ENCODE peak calls at places on chromosomes 4 and X, in ten cellular contexts. A, U, Y, N, H, X, S, M, L and G are unnamed samples.
A peak's percentile ranks its signal among the peaks of the same experiment; 100 is the strongest.

GRCh38 chrX:107721318-107721717 is 54.3 kb downstream of the TSC22D3 start:
- DNase-seq in A (no peak), U (peak; percentile 55), Y (no peak), N (no peak), H (no peak), X (peak; percentile 60), S (no peak), M (peak; percentile 51), L (no peak), G (no peak)

GRCh38 chr4:125434136-125434535 is 119.4 kb downstream of the FAT4 start:
- DNase-seq in A (no peak), U (no peak), Y (peak; percentile 57), N (no peak), H (no peak), X (no peak), S (no peak), M (no peak), L (no peak), G (no peak)

GRCh38 chr4:171067422-171067821 is 745.8 kb upstream of the GALNTL6 start:
- DNase-seq in A (no peak), U (no peak), Y (no peak), N (no peak), H (no peak), X (no peak), S (no peak), M (no peak), L (no peak), G (no peak)

GRCh38 chr4:106201373-106201772 is 114.6 kb downstream of the TBCK start:
- DNase-seq in A (no peak), U (peak; percentile 14), Y (peak; percentile 53), N (no peak), H (no peak), X (no peak), S (no peak), M (no peak), L (no peak), G (no peak)

GRCh38 chrX:105744291-105744690 is 78.0 kb upstream of the NRK start:
- DNase-seq in A (no peak), U (no peak), Y (no peak), N (no peak), H (no peak), X (no peak), S (no peak), M (no peak), L (no peak), G (no peak)

GRCh38 chr4:78218260-78218659 is 161.1 kb downstream of the FRAS1 start:
- DNase-seq in A (no peak), U (no peak), Y (peak; percentile 19), N (no peak), H (no peak), X (no peak), S (no peak), M (no peak), L (no peak), G (no peak)

GRCh38 chr4:40721730-40722171 is 28.0 kb upstream of the NSUN7 start:
- DNase-seq in A (no peak), U (no peak), Y (no peak), N (no peak), H (no peak), X (no peak), S (no peak), M (no peak), L (no peak), G (no peak)

GRCh38 chrX:18098704-18099103 is 122.0 kb downstream of the BEND2 start:
- DNase-seq in A (no peak), U (no peak), Y (no peak), N (no peak), H (peak; percentile 32), X (no peak), S (no peak), M (no peak), L (no peak), G (no peak)

GRCh38 chr4:108180513-108180912 is 11.8 kb upstream of the LEF1 start:
- DNase-seq in A (no peak), U (no peak), Y (no peak), N (no peak), H (no peak), X (no peak), S (no peak), M (no peak), L (no peak), G (no peak)

GRCh38 chr4:84499065-84499982 is at the start of gene NKX6-1:
- DNase-seq in A (no peak), U (no peak), Y (peak; percentile 55), N (no peak), H (peak; percentile 96), X (no peak), S (peak; percentile 53), M (peak; percentile 73), L (no peak), G (peak; percentile 70)

GRCh38 chr4:61739899-61740298 is 539.8 kb downstream of the ADGRL3 start:
- DNase-seq in A (no peak), U (no peak), Y (no peak), N (no peak), H (no peak), X (no peak), S (no peak), M (no peak), L (no peak), G (no peak)

DNA sequence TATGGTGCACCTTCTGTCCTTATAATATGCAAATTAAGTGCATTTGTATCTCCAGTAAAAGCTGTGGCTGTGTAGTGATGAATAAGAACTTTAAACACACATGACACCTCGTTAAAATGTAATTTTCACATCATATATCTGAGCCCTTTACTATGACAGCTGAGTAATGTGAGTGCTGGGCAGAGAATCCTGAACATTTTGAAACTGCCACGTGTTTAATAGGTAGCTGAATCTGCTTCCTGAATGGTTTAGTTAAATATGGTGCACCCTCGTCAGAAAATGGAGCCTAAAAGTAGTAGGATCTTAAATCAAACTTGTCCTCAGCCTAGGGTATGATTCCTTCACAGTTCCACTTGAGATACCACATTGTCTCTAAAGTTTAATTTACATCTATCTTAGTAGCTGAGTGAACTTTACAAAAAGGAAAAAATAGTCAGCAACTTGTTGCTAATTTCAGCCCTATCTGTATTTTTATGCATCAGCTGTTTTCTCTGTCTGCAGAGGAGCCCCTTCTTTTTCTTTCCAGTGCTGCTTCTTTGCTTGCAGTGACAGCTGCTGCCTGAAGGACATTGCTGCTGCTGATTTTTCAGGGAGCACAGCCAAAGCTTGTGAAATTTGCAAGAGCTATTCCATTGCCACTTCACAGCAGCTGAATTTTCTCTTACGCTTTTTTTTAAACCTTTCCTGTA is 541.0 kb downstream of the ADGRL3 start:
- DNase-seq in A (no peak), U (no peak), Y (peak; percentile 77), N (no peak), H (no peak), X (no peak), S (no peak), M (no peak), L (no peak), G (no peak)
- TF ChIP-seq CTCF in A (no peak), U (no peak), Y (no peak), N (no peak), H (no peak), X (no peak), S (no peak), M (no peak), L (no peak), G (no peak)

GRCh38 chrX:8879750-8880149 is 78.6 kb upstream of the FAM9A start:
- DNase-seq in A (no peak), U (peak; percentile 14), Y (peak; percentile 18), N (no peak), H (peak; percentile 62), X (no peak), S (peak; percentile 1), M (no peak), L (no peak), G (no peak)
- TF ChIP-seq CTCF in A (peak; percentile 57), U (peak; percentile 69), Y (peak; percentile 46), N (peak; percentile 25), H (peak; percentile 44), X (peak; percentile 61), S (peak; percentile 25), M (no peak), L (no peak), G (peak; percentile 73)

GRCh38 chr4:4248036-4248884 is at the start of gene TMEM128:
- DNase-seq in A (peak; percentile 83), U (peak; percentile 94), Y (peak; percentile 95), N (peak; percentile 92), H (peak; percentile 93), X (peak; percentile 93), S (peak; percentile 85), M (peak; percentile 96), L (peak; percentile 92), G (peak; percentile 81)
- TF ChIP-seq CTCF in A (peak; percentile 34), U (peak; percentile 23), Y (peak; percentile 20), N (no peak), H (no peak), X (no peak), S (peak; percentile 16), M (peak; percentile 10), L (no peak), G (no peak)

GRCh38 chr4:1713003-1713397 is 881 bp upstream of the SLBP start:
- DNase-seq in A (no peak), U (peak; percentile 50), Y (no peak), N (no peak), H (peak; percentile 69), X (no peak), S (no peak), M (no peak), L (no peak), G (no peak)

GRCh38 chr4:1711055-1711905 is 839 bp downstream of the SLBP start:
- DNase-seq in A (no peak), U (peak; percentile 59), Y (peak; percentile 55), N (peak; percentile 52), H (peak; percentile 43), X (no peak), S (no peak), M (peak; percentile 77), L (no peak), G (no peak)

GRCh38 chr4:1711906-1712215 is 258 bp downstream of the SLBP start:
- DNase-seq in A (no peak), U (peak; percentile 56), Y (no peak), N (no peak), H (no peak), X (no peak), S (no peak), M (no peak), L (no peak), G (no peak)

GRCh38 chr4:1714303-1715001 is 2.3 kb upstream of the SLBP start:
- DNase-seq in A (no peak), U (peak; percentile 77), Y (no peak), N (no peak), H (no peak), X (no peak), S (no peak), M (no peak), L (no peak), G (no peak)

DNA sequence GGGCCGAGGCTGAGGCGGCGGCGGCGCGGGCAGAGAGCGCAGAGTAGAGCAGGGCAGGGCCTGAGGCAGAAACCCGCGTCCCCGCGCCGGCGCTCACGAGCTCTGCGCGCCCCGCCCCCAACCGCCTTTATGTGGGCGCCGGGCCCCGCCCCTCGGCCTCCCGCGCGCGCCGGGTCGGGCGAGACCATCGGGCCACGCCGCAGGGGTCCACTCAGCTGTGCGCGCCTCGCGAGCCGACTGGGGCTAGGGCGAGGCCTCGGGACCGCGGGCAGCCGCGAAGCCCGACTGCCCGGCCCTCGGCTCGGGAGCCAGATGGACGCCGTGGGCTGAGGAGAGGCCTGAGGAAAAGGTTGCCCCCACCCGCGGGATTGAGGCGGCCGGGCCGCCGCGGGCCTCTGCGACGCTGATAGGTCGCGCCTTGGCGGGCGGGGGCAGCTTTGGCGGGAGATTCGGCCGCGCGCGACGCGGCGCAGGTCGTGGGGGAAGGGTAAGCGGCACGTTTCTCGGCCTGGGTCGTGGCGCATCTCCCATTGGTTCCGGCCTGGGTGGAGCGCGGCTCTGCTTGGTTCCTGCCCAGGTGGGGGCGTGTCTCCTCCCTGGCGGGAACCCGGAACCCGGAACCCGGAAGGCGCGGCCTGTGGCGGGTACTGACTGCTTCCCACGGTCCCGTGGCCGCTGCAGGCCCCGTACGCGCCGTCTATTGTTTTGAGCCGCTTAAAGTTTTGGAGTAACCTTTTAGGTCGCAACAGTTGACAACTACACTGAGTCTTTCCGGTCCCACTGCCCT is at the start of gene SLBP:
- DNase-seq in A (peak; percentile 64), U (peak; percentile 98), Y (peak; percentile 89), N (peak; percentile 88), H (peak; percentile 92), X (peak; percentile 99), S (peak; percentile 92), M (peak; percentile 97), L (peak; percentile 96), G (peak; percentile 93)
- TF ChIP-seq CTCF in A (peak; percentile 5), U (no peak), Y (no peak), N (no peak), H (no peak), X (no peak), S (no peak), M (no peak), L (no peak), G (no peak)